ENCODE peak calls at places on chromosomes 16 and 17, in five cellular contexts. U is heart right ventricle, I is H1, K is fibroblast of lung, J is neural progenitor cell. E is an unnamed sample.

GRCh38 chr17:5138616-5139453 is 23.0 kb downstream of the USP6 start:
- DNase-seq in U (no peak), I (no peak), K (no peak), J (no peak), E (no peak)

GRCh38 chr16:70428178-70428998 is 10.5 kb downstream of the ST3GAL2 start:
- DNase-seq in U (peak), I (peak), K (peak), J (peak), E (peak)

GRCh38 chr17:50209133-50209471 is 7.7 kb upstream of the COL1A1 start:
- DNase-seq in U (no peak), I (no peak), K (no peak), J (no peak), E (no peak)

GRCh38 chr17:42184717-42185496 is at the start of gene HCRT:
- DNase-seq in U (no peak), I (no peak), K (no peak), J (no peak), E (no peak)

GRCh38 chr17:32912218-32912897 is 15.6 kb upstream of the TMEM98 start:
- DNase-seq in U (peak), I (no peak), K (peak), J (peak), E (no peak)

GRCh38 chr16:25035494-25036405 is 20.6 kb upstream of the ARHGAP17 start:
- DNase-seq in U (no peak), I (no peak), K (no peak), J (no peak), E (no peak)

GRCh38 chr16:71746442-71747046 is 22.0 kb upstream of the PHLPP2 start:
- DNase-seq in U (no peak), I (no peak), K (peak), J (peak), E (no peak)

GRCh38 chr17:38507436-38507835 is 79.2 kb downstream of the ARHGAP23 start:
- DNase-seq in U (no peak), I (no peak), K (no peak), J (peak), E (no peak)

GRCh38 chr17:77613181-77613580 is 345.3 kb upstream of the TNRC6C start:
- DNase-seq in U (no peak), I (no peak), K (no peak), J (no peak), E (no peak)

GRCh38 chr16:80366023-80366422 is 174.8 kb upstream of the DYNLRB2 start:
- DNase-seq in U (no peak), I (no peak), K (no peak), J (no peak), E (no peak)

GRCh38 chr16:82639666-82640336 is 13.0 kb downstream of the CDH13 start:
- DNase-seq in U (peak), I (peak), K (peak), J (peak), E (peak)

GRCh38 chr16:87076950-87077749 is 240.0 kb downstream of the C16orf95 start:
- DNase-seq in U (peak), I (peak), K (peak), J (peak), E (peak)

GRCh38 chr17:74435775-74436359 is 4.0 kb downstream of the GPRC5C start:
- DNase-seq in U (no peak), I (no peak), K (no peak), J (no peak), E (no peak)

GRCh38 chr16:30399435-30400186 is 4.4 kb downstream of the ZNF48 start:
- DNase-seq in U (no peak), I (no peak), K (no peak), J (no peak), E (no peak)

GRCh38 chr16:70651524-70651923 is 5.2 kb downstream of the IL34 start:
- DNase-seq in U (no peak), I (no peak), K (no peak), J (no peak), E (no peak)

GRCh38 chr17:40496170-40496569 is 5.3 kb downstream of the TNS4 start:
- DNase-seq in U (no peak), I (no peak), K (no peak), J (no peak), E (no peak)

GRCh38 chr17:13395346-13395745 is 206.4 kb downstream of the HS3ST3A1 start:
- DNase-seq in U (no peak), I (no peak), K (no peak), J (no peak), E (no peak)

GRCh38 chr16:11658896-11659708 is 9.2 kb upstream of the SNN start:
- DNase-seq in U (peak), I (peak), K (peak), J (no peak), E (no peak)

GRCh38 chr16:20844588-20844987 is 38.3 kb downstream of the REXO5 start:
- DNase-seq in U (no peak), I (no peak), K (no peak), J (no peak), E (no peak)

GRCh38 chr17:62592305-62593099 is 35.0 kb upstream of the MRC2 start:
- DNase-seq in U (no peak), I (no peak), K (no peak), J (no peak), E (no peak)

GRCh38 chr17:79630821-79631639 is 20.2 kb upstream of the RBFOX3 start:
- DNase-seq in U (no peak), I (peak), K (no peak), J (no peak), E (no peak)

GRCh38 chr16:50857881-50858280 is 116.0 kb downstream of the CYLD start:
- DNase-seq in U (no peak), I (peak), K (no peak), J (no peak), E (no peak)

GRCh38 chr17:10125761-10126553 is 72.4 kb downstream of the GAS7 start:
- DNase-seq in U (no peak), I (no peak), K (peak), J (peak), E (no peak)

GRCh38 chr17:77506371-77506991 is 365.7 kb downstream of the SEC14L1 start:
- DNase-seq in U (no peak), I (no peak), K (no peak), J (no peak), E (peak)

GRCh38 chr16:49970818-49971431 is 54.1 kb upstream of the CNEP1R1 start:
- DNase-seq in U (no peak), I (no peak), K (no peak), J (no peak), E (no peak)

GRCh38 chr16:80029706-80030481 is 429.4 kb upstream of the MAF start:
- DNase-seq in U (no peak), I (no peak), K (no peak), J (no peak), E (no peak)

GRCh38 chr16:86924537-86924936 is 346.2 kb downstream of the FOXL1 start:
- DNase-seq in U (no peak), I (no peak), K (peak), J (no peak), E (no peak)

GRCh38 chr17:11293480-11293879 is 52.5 kb downstream of the SHISA6 start:
- DNase-seq in U (no peak), I (peak), K (no peak), J (no peak), E (no peak)

GRCh38 chr16:77431131-77431670 is 3.6 kb downstream of the ADAMTS18 start:
- DNase-seq in U (no peak), I (no peak), K (no peak), J (no peak), E (no peak)

GRCh38 chr16:397736-398332 is 835 bp downstream of the NME4 start:
- DNase-seq in U (peak), I (peak), K (peak), J (peak), E (peak)

GRCh38 chr16:30350134-30350871 is 4.8 kb downstream of the CD2BP2 start:
- DNase-seq in U (no peak), I (no peak), K (no peak), J (no peak), E (no peak)

GRCh38 chr17:80060629-80061028 is 24.2 kb downstream of the CCDC40 start:
- DNase-seq in U (no peak), I (no peak), K (no peak), J (no peak), E (no peak)

GRCh38 chr17:83171661-83172060 is 92.3 kb downstream of the METRNL start:
- DNase-seq in U (no peak), I (peak), K (no peak), J (peak), E (no peak)

GRCh38 chr16:4407543-4408322 is 8.7 kb downstream of the CORO7 start:
- DNase-seq in U (no peak), I (no peak), K (peak), J (no peak), E (no peak)

GRCh38 chr17:66724581-66725341 is 110.2 kb upstream of the CACNG5 start:
- DNase-seq in U (no peak), I (no peak), K (peak), J (no peak), E (no peak)

GRCh38 chr17:34201225-34201624 is 53.9 kb upstream of the CCL2 start:
- DNase-seq in U (no peak), I (no peak), K (no peak), J (no peak), E (no peak)

GRCh38 chr16:25855818-25856217 is 164.1 kb downstream of the HS3ST4 start:
- DNase-seq in U (no peak), I (peak), K (no peak), J (peak), E (no peak)

GRCh38 chr16:9402293-9402865 is 310.9 kb downstream of the HAPSTR1 start:
- DNase-seq in U (no peak), I (no peak), K (no peak), J (no peak), E (no peak)

GRCh38 chr16:89004209-89004831 is 27.3 kb upstream of the CBFA2T3 start:
- DNase-seq in U (peak), I (peak), K (no peak), J (peak), E (no peak)
- TF ChIP-seq CTCF in U (no peak), I (no peak), K (no peak), J (no peak), E (no peak)

DNA sequence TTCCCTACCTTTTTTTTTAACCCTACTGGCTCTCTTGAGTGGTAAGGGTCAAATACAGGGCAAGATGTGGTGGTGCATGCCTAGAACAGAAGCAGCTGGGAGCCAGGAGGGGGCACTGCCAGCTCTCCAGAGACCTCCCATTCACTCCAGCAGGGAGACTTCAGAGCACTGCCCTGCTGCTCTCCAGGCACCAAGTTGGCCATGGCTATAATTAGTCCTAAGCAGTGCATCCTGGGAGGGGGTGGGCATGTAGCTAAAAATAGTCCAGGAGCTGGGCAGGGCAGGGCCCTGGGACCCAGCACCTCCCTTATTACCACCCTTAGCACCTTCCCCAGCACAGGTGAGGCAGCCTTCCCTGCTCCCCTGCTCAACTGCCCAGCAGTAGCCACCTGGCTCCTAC is 3.5 kb downstream of the CORO6 start:
- DNase-seq in U (no peak), I (no peak), K (peak), J (peak), E (no peak)
- TF ChIP-seq CTCF in U (peak), I (peak), K (no peak), J (peak), E (no peak)

DNA sequence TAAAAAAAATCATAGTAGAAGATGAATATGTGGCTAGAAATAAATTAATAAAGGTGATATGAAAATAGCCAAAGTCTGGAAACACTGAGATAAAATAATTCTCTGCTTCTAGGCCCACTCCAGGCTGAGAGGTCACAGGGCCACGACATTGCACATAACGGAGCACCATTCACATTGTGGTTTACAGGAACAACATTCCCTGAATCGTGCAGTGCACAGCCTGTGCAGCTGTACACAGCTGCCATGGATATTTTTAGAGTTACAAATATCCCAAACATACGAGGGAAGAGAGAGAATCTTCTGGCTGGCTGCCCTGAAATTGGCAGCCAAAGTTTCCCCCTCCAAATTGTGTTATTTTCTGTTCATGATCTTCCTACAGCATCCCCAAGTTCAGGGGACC is 68.8 kb downstream of the GSG1L start:
- DNase-seq in U (no peak), I (no peak), K (no peak), J (no peak), E (no peak)
- TF ChIP-seq CTCF in U (no peak), I (no peak), K (no peak), J (no peak), E (no peak)

DNA sequence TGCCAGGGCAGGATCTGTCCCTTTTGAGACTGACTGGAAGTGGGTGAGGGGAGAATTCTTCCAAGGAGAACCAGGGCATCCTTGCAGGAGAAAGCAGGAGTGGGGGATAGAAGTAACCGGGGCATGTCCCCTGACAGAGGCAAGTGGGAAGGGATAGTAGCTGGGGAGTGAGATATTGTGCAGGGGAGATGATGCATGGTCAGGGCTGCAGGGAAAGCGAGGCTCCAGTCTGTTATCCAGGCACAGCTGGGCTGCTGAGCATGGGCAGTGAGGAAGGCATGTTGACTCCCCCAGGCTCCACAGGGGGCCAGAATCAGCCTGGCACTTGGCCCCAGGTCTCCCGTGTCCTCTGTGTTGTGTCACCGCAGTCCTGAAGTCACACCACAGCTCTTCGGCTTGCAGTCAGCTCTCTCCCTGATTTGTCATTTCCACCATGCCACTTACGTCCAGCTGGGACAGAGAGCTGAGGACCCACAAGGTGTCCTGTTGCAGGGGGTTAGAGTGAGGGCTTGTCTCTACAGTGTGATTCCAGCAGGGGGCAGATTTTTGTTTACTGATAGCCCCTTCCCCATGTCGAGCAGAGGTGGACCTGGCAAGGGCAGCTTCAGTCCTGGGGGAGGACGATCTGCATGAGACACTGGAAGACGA is 40.9 kb downstream of the B9D1 start:
- DNase-seq in U (no peak), I (no peak), K (no peak), J (peak), E (no peak)
- TF ChIP-seq CTCF in U (peak), I (peak), K (no peak), J (peak), E (no peak)

DNA sequence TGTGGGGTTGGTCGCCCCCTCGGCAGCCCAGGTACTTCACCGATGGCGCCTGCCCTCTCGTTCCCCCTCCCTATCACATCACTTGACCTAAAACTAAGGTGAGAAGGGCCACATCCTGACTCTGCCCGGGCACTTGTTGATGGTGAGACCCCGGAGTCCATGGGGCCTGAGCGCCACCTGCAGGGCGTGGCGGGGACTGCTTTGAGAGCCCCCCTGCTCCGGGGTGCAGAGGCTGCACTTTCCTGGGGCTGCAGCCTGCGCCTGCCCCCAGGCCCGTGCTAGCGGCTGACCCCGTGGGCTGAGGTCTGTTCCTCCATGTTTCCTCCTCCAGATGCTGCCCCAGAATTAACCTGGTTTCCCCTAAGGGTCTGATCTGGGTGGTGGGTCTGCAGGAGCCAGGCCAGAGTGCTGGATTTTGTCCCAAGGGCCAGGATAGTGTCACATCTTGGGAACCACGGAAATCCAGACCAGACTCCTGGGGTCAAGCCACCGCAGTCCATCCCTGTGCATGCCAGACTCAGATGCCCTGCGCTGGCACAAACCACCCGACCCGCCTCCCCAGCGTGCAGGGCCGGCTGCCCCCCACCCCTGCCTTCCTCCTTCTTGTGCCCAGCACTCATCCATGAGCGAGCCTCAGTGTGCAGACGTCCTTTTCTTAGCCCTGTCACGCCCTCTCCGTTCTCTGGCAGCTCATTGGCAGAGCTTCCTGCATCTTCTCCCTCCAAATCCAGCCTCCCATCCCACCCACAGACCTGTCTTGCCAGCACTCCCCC is 2.7 kb downstream of the NDUFAF8 start:
- DNase-seq in U (peak), I (peak), K (peak), J (peak), E (peak)
- TF ChIP-seq CTCF in U (peak), I (peak), K (peak), J (peak), E (peak)